ENCODE peak calls at places on chromosomes 11 and 22, in seven cellular contexts. Q is IMR-90, O is AG09319, G is endothelial cell, J is lower leg skin, F is A673, X is nephron progenitor cell. C is an unnamed sample.

GRCh38 chr11:75371930-75372876 is 20.7 kb upstream of the ARRB1 start:
- DNase-seq in J (no peak), G (no peak), Q (no peak), F (no peak), X (no peak), O (no peak), C (no peak)

GRCh38 chr11:9092085-9092484 is 686 bp upstream of the SCUBE2 start:
- DNase-seq in J (no peak), X (no peak), O (no peak), F (no peak), Q (no peak), G (no peak), C (no peak)

GRCh38 chr11:34970480-34970879 is 54.1 kb downstream of the PDHX start:
- DNase-seq in X (no peak), J (no peak), Q (no peak), G (no peak), O (no peak), F (no peak), C (no peak)

GRCh38 chr22:23113067-23113846 is 28.5 kb downstream of the RSPH14 start:
- DNase-seq in Q (peak), J (no peak), G (no peak), O (no peak), X (no peak), F (peak), C (no peak)

GRCh38 chr11:125626381-125626950 is 1.5 kb downstream of the CHEK1 start:
- DNase-seq in O (no peak), Q (peak), X (no peak), J (no peak), G (no peak), F (no peak), C (no peak)

GRCh38 chr11:7004482-7004881 is 15.7 kb downstream of the ZNF214 start:
- DNase-seq in O (no peak), X (no peak), G (no peak), F (peak), J (no peak), Q (peak), C (no peak)

GRCh38 chr11:115672999-115673411 is 168.8 kb upstream of the CADM1 start:
- DNase-seq in X (no peak), G (no peak), O (peak), Q (peak), F (no peak), J (no peak), C (no peak)

GRCh38 chr11:73380897-73381410 is 4.8 kb downstream of the RELT start:
- DNase-seq in F (no peak), O (no peak), J (no peak), G (no peak), X (no peak), Q (no peak), C (no peak)

GRCh38 chr22:29706493-29706892 is 13.3 kb upstream of the CABP7 start:
- DNase-seq in Q (no peak), O (no peak), G (no peak), X (peak), J (no peak), F (no peak), C (no peak)

GRCh38 chr11:290621-291231 is 1.8 kb downstream of the PGGHG start:
- DNase-seq in G (no peak), X (no peak), F (no peak), J (peak), Q (no peak), O (no peak), C (no peak)

GRCh38 chr11:43930868-43931716 is 11.3 kb upstream of the C11orf96 start:
- DNase-seq in Q (peak), X (no peak), J (peak), G (no peak), F (no peak), O (no peak), C (no peak)

GRCh38 chr11:61834278-61835004 is 6.3 kb downstream of the FADS2 start:
- DNase-seq in J (no peak), G (peak), O (no peak), F (peak), X (no peak), Q (peak), C (peak)

GRCh38 chr11:76347391-76347790 is 33.5 kb downstream of the THAP12 start:
- DNase-seq in G (no peak), X (no peak), Q (no peak), F (no peak), J (no peak), O (no peak), C (no peak)

GRCh38 chr11:73034777-73035176 is 107.3 kb downstream of the FCHSD2 start:
- DNase-seq in J (no peak), X (no peak), G (no peak), O (no peak), F (no peak), Q (no peak), C (no peak)

GRCh38 chr22:30020511-30020910 is 59.8 kb upstream of the HORMAD2 start:
- DNase-seq in J (peak), Q (no peak), X (no peak), O (no peak), F (no peak), G (no peak), C (no peak)

GRCh38 chr11:122655527-122656072 is at the start of gene UBASH3B:
- DNase-seq in O (peak), Q (peak), J (peak), X (peak), G (peak), F (peak), C (peak)

GRCh38 chr11:117828641-117829368 is 4.3 kb upstream of the FXYD2 start:
- DNase-seq in O (no peak), X (no peak), J (peak), G (no peak), F (peak), Q (peak), C (no peak)

GRCh38 chr11:67303989-67304411 is 670 bp downstream of the SSH3 start:
- DNase-seq in G (no peak), O (no peak), X (peak), F (no peak), J (peak), Q (no peak), C (no peak)

DNA sequence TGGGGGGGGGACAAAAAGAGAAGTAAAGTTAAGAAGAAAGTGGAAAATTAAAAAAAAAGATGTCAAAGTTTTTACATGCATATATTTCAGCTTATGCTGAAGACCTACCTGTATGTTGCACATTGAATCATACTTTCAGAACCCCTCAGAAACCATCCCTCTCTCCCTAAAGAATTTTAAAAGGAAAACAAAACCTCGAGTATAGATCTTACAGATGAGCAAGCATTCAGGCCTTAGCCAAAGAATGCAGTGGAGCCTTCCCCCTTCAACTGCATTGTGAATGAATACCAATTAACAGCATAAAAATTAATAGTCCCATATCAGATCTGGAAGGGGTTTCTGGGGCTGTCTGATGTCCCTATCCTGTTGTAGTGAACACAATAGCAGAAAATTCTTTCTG is 16.3 kb downstream of the KDELR3 start:
- DNase-seq in X (no peak), O (no peak), G (no peak), Q (no peak), J (no peak), F (no peak), C (no peak)
- TF ChIP-seq CTCF in X (no peak), O (no peak), G (no peak), Q (no peak), J (no peak), F (no peak), C (no peak)

GRCh38 chr11:133576351-133576750 is 44.0 kb upstream of the OPCML start:
- DNase-seq in X (peak), G (no peak), O (no peak), J (no peak), Q (no peak), F (no peak), C (no peak)
- TF ChIP-seq CTCF in X (peak), G (peak), O (no peak), J (no peak), Q (no peak), F (peak), C (peak)

GRCh38 chr11:64923151-64923661 is 1.3 kb upstream of the PPP2R5B start:
- DNase-seq in X (no peak), Q (no peak), G (no peak), O (no peak), F (no peak), J (no peak), C (no peak)

GRCh38 chr11:64924910-64925284 is 408 bp downstream of the PPP2R5B start:
- DNase-seq in X (no peak), G (peak), J (no peak), O (no peak), F (peak), Q (no peak), C (no peak)

GRCh38 chr11:64926689-64927088 is 2.2 kb downstream of the PPP2R5B start:
- DNase-seq in Q (no peak), X (no peak), O (no peak), J (no peak), F (no peak), G (no peak), C (no peak)

GRCh38 chr11:64925536-64926449 is 1.3 kb downstream of the PPP2R5B start:
- DNase-seq in G (no peak), F (no peak), O (no peak), J (no peak), Q (no peak), X (no peak), C (no peak)

GRCh38 chr11:64923944-64924909 is at the start of gene PPP2R5B:
- DNase-seq in Q (peak), X (peak), F (peak), G (peak), J (peak), O (peak), C (peak)
- TF ChIP-seq CTCF in Q (no peak), X (no peak), F (no peak), G (no peak), J (no peak), O (no peak), C (no peak)

GRCh38 chr11:11078344-11078743 is 220.5 kb upstream of the ZBED5 start:
- DNase-seq in G (no peak), O (peak), X (no peak), Q (peak), J (no peak), F (no peak), C (no peak)
- TF ChIP-seq CTCF in G (no peak), O (peak), X (no peak), Q (peak), J (no peak), F (peak), C (no peak)

C was measured in neural crest cell.